ENCODE peak calls at places on chromosomes 3 and 15, in ten cellular contexts. One of them, this sample, is unnamed.

GRCh38 chr15:61138151-61138550 is 91.0 kb downstream of the RORA start:
- DNase-seq in GM13976: no peak
- DNase-seq in amniotic stem cell: no peak
- DNase-seq in T-helper 1 cell: no peak
- DNase-seq in progenitor cell of endocrine pancreas: no peak
- DNase-seq in substantia nigra: no peak
- DNase-seq in heart left ventricle: no peak
- DNase-seq in kidney tubule cell: no peak
- DNase-seq in AML-193: no peak
- DNase-seq in fibroblast of the aortic adventitia: no peak
- DNase-seq in this sample: no peak

GRCh38 chr3:184078851-184079250 is 18.0 kb upstream of the HTR3E start:
- DNase-seq in amniotic stem cell: no peak
- DNase-seq in substantia nigra: no peak
- DNase-seq in kidney tubule cell: no peak
- DNase-seq in progenitor cell of endocrine pancreas: no peak
- DNase-seq in fibroblast of the aortic adventitia: peak; percentile 26
- DNase-seq in heart left ventricle: no peak
- DNase-seq in GM13976: no peak
- DNase-seq in T-helper 1 cell: no peak
- DNase-seq in AML-193: no peak
- DNase-seq in this sample: no peak

GRCh38 chr3:62604301-62604700 is 231.0 kb upstream of the FEZF2 start:
- DNase-seq in GM13976: no peak
- DNase-seq in progenitor cell of endocrine pancreas: no peak
- DNase-seq in heart left ventricle: no peak
- DNase-seq in substantia nigra: no peak
- DNase-seq in amniotic stem cell: peak; percentile 41
- DNase-seq in T-helper 1 cell: no peak
- DNase-seq in AML-193: no peak
- DNase-seq in kidney tubule cell: peak; percentile 88
- DNase-seq in fibroblast of the aortic adventitia: peak; percentile 88
- DNase-seq in this sample: no peak

GRCh38 chr3:47715928-47716327 is 65.8 kb downstream of the SMARCC1 start:
- DNase-seq in amniotic stem cell: no peak
- DNase-seq in progenitor cell of endocrine pancreas: no peak
- DNase-seq in substantia nigra: no peak
- DNase-seq in GM13976: no peak
- DNase-seq in fibroblast of the aortic adventitia: peak; percentile 53
- DNase-seq in heart left ventricle: peak; percentile 51
- DNase-seq in T-helper 1 cell: no peak
- DNase-seq in kidney tubule cell: peak; percentile 76
- DNase-seq in AML-193: no peak
- DNase-seq in this sample: no peak

GRCh38 chr3:100042577-100042981 is 71.7 kb downstream of the FILIP1L start:
- DNase-seq in progenitor cell of endocrine pancreas: no peak
- DNase-seq in AML-193: no peak
- DNase-seq in GM13976: no peak
- DNase-seq in fibroblast of the aortic adventitia: peak; percentile 88
- DNase-seq in kidney tubule cell: peak; percentile 45
- DNase-seq in T-helper 1 cell: no peak
- DNase-seq in heart left ventricle: no peak
- DNase-seq in substantia nigra: no peak
- DNase-seq in amniotic stem cell: no peak
- DNase-seq in this sample: no peak

GRCh38 chr3:98690876-98691275 is 72.3 kb upstream of the ST3GAL6 start:
- DNase-seq in GM13976: no peak
- DNase-seq in AML-193: no peak
- DNase-seq in kidney tubule cell: peak; percentile 21
- DNase-seq in progenitor cell of endocrine pancreas: no peak
- DNase-seq in heart left ventricle: no peak
- DNase-seq in substantia nigra: no peak
- DNase-seq in T-helper 1 cell: no peak
- DNase-seq in fibroblast of the aortic adventitia: peak; percentile 29
- DNase-seq in amniotic stem cell: no peak
- DNase-seq in this sample: no peak

GRCh38 chr3:129892857-129893615 is 475 bp downstream of the TMCC1 start:
- DNase-seq in progenitor cell of endocrine pancreas: peak; percentile 60
- DNase-seq in kidney tubule cell: peak; percentile 30
- DNase-seq in heart left ventricle: peak; percentile 82
- DNase-seq in fibroblast of the aortic adventitia: peak; percentile 10
- DNase-seq in amniotic stem cell: peak; percentile 62
- DNase-seq in substantia nigra: peak; percentile 83
- DNase-seq in AML-193: peak; percentile 57
- DNase-seq in T-helper 1 cell: peak; percentile 13
- DNase-seq in GM13976: peak; percentile 89
- DNase-seq in this sample: peak; percentile 69

GRCh38 chr3:99568936-99569335 is 69.5 kb upstream of the COL8A1 start:
- DNase-seq in GM13976: no peak
- DNase-seq in fibroblast of the aortic adventitia: no peak
- DNase-seq in amniotic stem cell: no peak
- DNase-seq in kidney tubule cell: no peak
- DNase-seq in heart left ventricle: no peak
- DNase-seq in progenitor cell of endocrine pancreas: no peak
- DNase-seq in AML-193: no peak
- DNase-seq in T-helper 1 cell: no peak
- DNase-seq in substantia nigra: no peak
- DNase-seq in this sample: no peak

GRCh38 chr15:70726753-70727152 is 36.6 kb downstream of the UACA start:
- DNase-seq in kidney tubule cell: peak; percentile 57
- DNase-seq in AML-193: no peak
- DNase-seq in substantia nigra: no peak
- DNase-seq in progenitor cell of endocrine pancreas: no peak
- DNase-seq in fibroblast of the aortic adventitia: peak; percentile 69
- DNase-seq in amniotic stem cell: no peak
- DNase-seq in GM13976: no peak
- DNase-seq in heart left ventricle: no peak
- DNase-seq in T-helper 1 cell: no peak
- DNase-seq in this sample: no peak

GRCh38 chr3:154427685-154428291 is 2.2 kb downstream of the GPR149 start:
- DNase-seq in heart left ventricle: no peak
- DNase-seq in kidney tubule cell: no peak
- DNase-seq in fibroblast of the aortic adventitia: no peak
- DNase-seq in T-helper 1 cell: no peak
- DNase-seq in AML-193: no peak
- DNase-seq in GM13976: no peak
- DNase-seq in amniotic stem cell: no peak
- DNase-seq in substantia nigra: no peak
- DNase-seq in progenitor cell of endocrine pancreas: no peak
- DNase-seq in this sample: no peak

GRCh38 chr3:131053021-131053420 is 26.3 kb downstream of the NEK11 start:
- DNase-seq in progenitor cell of endocrine pancreas: no peak
- DNase-seq in fibroblast of the aortic adventitia: peak; percentile 51
- DNase-seq in AML-193: peak; percentile 22
- DNase-seq in substantia nigra: no peak
- DNase-seq in heart left ventricle: no peak
- DNase-seq in GM13976: no peak
- DNase-seq in T-helper 1 cell: no peak
- DNase-seq in amniotic stem cell: no peak
- DNase-seq in kidney tubule cell: no peak
- DNase-seq in this sample: no peak

GRCh38 chr3:162743091-162743490 is 1246.5 kb downstream of the OTOL1 start:
- DNase-seq in amniotic stem cell: no peak
- DNase-seq in T-helper 1 cell: no peak
- DNase-seq in fibroblast of the aortic adventitia: no peak
- DNase-seq in AML-193: no peak
- DNase-seq in GM13976: no peak
- DNase-seq in substantia nigra: no peak
- DNase-seq in heart left ventricle: no peak
- DNase-seq in progenitor cell of endocrine pancreas: no peak
- DNase-seq in kidney tubule cell: no peak
- DNase-seq in this sample: no peak

GRCh38 chr15:47266556-47266955 is 450.7 kb upstream of the SEMA6D start:
- DNase-seq in AML-193: no peak
- DNase-seq in substantia nigra: no peak
- DNase-seq in T-helper 1 cell: no peak
- DNase-seq in heart left ventricle: no peak
- DNase-seq in amniotic stem cell: no peak
- DNase-seq in kidney tubule cell: no peak
- DNase-seq in progenitor cell of endocrine pancreas: no peak
- DNase-seq in fibroblast of the aortic adventitia: no peak
- DNase-seq in GM13976: no peak
- DNase-seq in this sample: no peak

GRCh38 chr3:155391583-155391982 is 98.1 kb upstream of the STRIT1 start:
- DNase-seq in progenitor cell of endocrine pancreas: no peak
- DNase-seq in T-helper 1 cell: no peak
- DNase-seq in amniotic stem cell: peak; percentile 32
- DNase-seq in fibroblast of the aortic adventitia: peak; percentile 96
- DNase-seq in kidney tubule cell: peak; percentile 83
- DNase-seq in AML-193: no peak
- DNase-seq in GM13976: no peak
- DNase-seq in substantia nigra: no peak
- DNase-seq in heart left ventricle: peak; percentile 37
- DNase-seq in this sample: no peak

GRCh38 chr3:58202917-58203360 is 7.8 kb downstream of the DNASE1L3 start:
- DNase-seq in GM13976: peak; percentile 58
- DNase-seq in heart left ventricle: no peak
- DNase-seq in progenitor cell of endocrine pancreas: no peak
- DNase-seq in substantia nigra: no peak
- DNase-seq in AML-193: no peak
- DNase-seq in kidney tubule cell: no peak
- DNase-seq in amniotic stem cell: no peak
- DNase-seq in fibroblast of the aortic adventitia: no peak
- DNase-seq in T-helper 1 cell: no peak
- DNase-seq in this sample: no peak

GRCh38 chr3:195240939-195241338 is 30.0 kb downstream of the XXYLT1 start:
- DNase-seq in progenitor cell of endocrine pancreas: no peak
- DNase-seq in amniotic stem cell: no peak
- DNase-seq in GM13976: no peak
- DNase-seq in heart left ventricle: no peak
- DNase-seq in kidney tubule cell: no peak
- DNase-seq in fibroblast of the aortic adventitia: no peak
- DNase-seq in substantia nigra: no peak
- DNase-seq in T-helper 1 cell: no peak
- DNase-seq in AML-193: no peak
- DNase-seq in this sample: no peak

GRCh38 chr3:38648659-38649499 is 608 bp downstream of the SCN5A start:
- DNase-seq in kidney tubule cell: no peak
- DNase-seq in progenitor cell of endocrine pancreas: no peak
- DNase-seq in substantia nigra: no peak
- DNase-seq in T-helper 1 cell: no peak
- DNase-seq in amniotic stem cell: no peak
- DNase-seq in GM13976: peak; percentile 36
- DNase-seq in AML-193: no peak
- DNase-seq in fibroblast of the aortic adventitia: no peak
- DNase-seq in heart left ventricle: no peak
- DNase-seq in this sample: no peak

GRCh38 chr3:165459924-165460540 is 263.8 kb upstream of the SLITRK3 start:
- DNase-seq in T-helper 1 cell: no peak
- DNase-seq in progenitor cell of endocrine pancreas: no peak
- DNase-seq in fibroblast of the aortic adventitia: peak; percentile 12
- DNase-seq in AML-193: no peak
- DNase-seq in GM13976: no peak
- DNase-seq in substantia nigra: no peak
- DNase-seq in amniotic stem cell: no peak
- DNase-seq in heart left ventricle: no peak
- DNase-seq in kidney tubule cell: peak; percentile 97
- DNase-seq in this sample: no peak

GRCh38 chr3:126287536-126288181 is 69.5 kb downstream of the KLF15 start:
- DNase-seq in AML-193: no peak
- DNase-seq in kidney tubule cell: peak; percentile 86
- DNase-seq in progenitor cell of endocrine pancreas: no peak
- DNase-seq in GM13976: no peak
- DNase-seq in fibroblast of the aortic adventitia: peak; percentile 45
- DNase-seq in substantia nigra: peak; percentile 72
- DNase-seq in T-helper 1 cell: no peak
- DNase-seq in heart left ventricle: peak; percentile 87
- DNase-seq in amniotic stem cell: peak; percentile 49
- DNase-seq in this sample: no peak

GRCh38 chr3:133987136-133987535 is 42.6 kb downstream of the SLCO2A1 start:
- DNase-seq in amniotic stem cell: no peak
- DNase-seq in substantia nigra: no peak
- DNase-seq in AML-193: no peak
- DNase-seq in kidney tubule cell: peak; percentile 26
- DNase-seq in fibroblast of the aortic adventitia: no peak
- DNase-seq in heart left ventricle: no peak
- DNase-seq in T-helper 1 cell: no peak
- DNase-seq in progenitor cell of endocrine pancreas: no peak
- DNase-seq in GM13976: no peak
- DNase-seq in this sample: no peak

GRCh38 chr3:66342717-66343373 is 122.0 kb downstream of the SLC25A26 start:
- DNase-seq in fibroblast of the aortic adventitia: no peak
- DNase-seq in heart left ventricle: no peak
- DNase-seq in substantia nigra: no peak
- DNase-seq in progenitor cell of endocrine pancreas: no peak
- DNase-seq in AML-193: no peak
- DNase-seq in GM13976: no peak
- DNase-seq in kidney tubule cell: no peak
- DNase-seq in amniotic stem cell: no peak
- DNase-seq in T-helper 1 cell: no peak
- DNase-seq in this sample: no peak

GRCh38 chr3:170180107-170180951 is 1.2 kb downstream of the PHC3 start:
- DNase-seq in amniotic stem cell: no peak
- DNase-seq in fibroblast of the aortic adventitia: peak; percentile 36
- DNase-seq in T-helper 1 cell: no peak
- DNase-seq in GM13976: peak; percentile 45
- DNase-seq in heart left ventricle: no peak
- DNase-seq in AML-193: peak; percentile 51
- DNase-seq in progenitor cell of endocrine pancreas: no peak
- DNase-seq in substantia nigra: no peak
- DNase-seq in kidney tubule cell: peak; percentile 33
- DNase-seq in this sample: no peak

This sample was measured in effector CD8-positive, alpha-beta T cell.